ENCODE peak calls at places on chromosomes 3 and 15, in seven cellular contexts. J is M059J, P is NAMALWA, T is astrocyte of the cerebellum, D is RWPE1, M is posterior cingulate gyrus, O is NCI-H2081 treated with DMSO at 0.1 percent for 48 hours. V is an unnamed sample.

GRCh38 chr15:69298697-69299441 is at the start of gene PAQR5:
- DNase-seq in D (peak; percentile 71), P (peak; percentile 13), O (no peak), J (no peak), M (no peak), T (no peak), V (no peak)

GRCh38 chr3:105538483-105538882 is 171.8 kb downstream of the ALCAM start:
- DNase-seq in O (no peak), P (no peak), T (no peak), M (no peak), J (no peak), D (no peak), V (no peak)

GRCh38 chr3:24709921-24710320 is 215.3 kb upstream of the THRB start:
- DNase-seq in M (no peak), T (no peak), O (no peak), D (no peak), P (no peak), J (no peak), V (no peak)

GRCh38 chr15:66961901-66962300 is 103.5 kb upstream of the SMAD3 start:
- DNase-seq in P (no peak), D (no peak), T (no peak), M (no peak), O (no peak), J (no peak), V (no peak)

GRCh38 chr3:158539414-158540014 is 31.5 kb upstream of the MLF1 start:
- DNase-seq in O (peak; percentile 78), M (no peak), T (peak; percentile 51), D (peak; percentile 24), J (peak; percentile 61), P (peak; percentile 77), V (peak; percentile 57)

GRCh38 chr15:74130089-74130848 is at the start of gene ISLR2:
- DNase-seq in M (no peak), J (no peak), D (no peak), P (no peak), T (no peak), O (no peak), V (no peak)

GRCh38 chr3:74643636-74644035 is 29.2 kb upstream of the CNTN3 start:
- DNase-seq in O (no peak), P (no peak), T (no peak), J (no peak), D (no peak), M (no peak), V (no peak)

GRCh38 chr15:95663156-95663831 is 667.2 kb upstream of the NR2F2 start:
- DNase-seq in D (no peak), T (no peak), J (peak; percentile 47), O (no peak), P (no peak), M (no peak), V (no peak)

GRCh38 chr15:54707805-54708752 is 488.7 kb downstream of the RSL24D1 start:
- DNase-seq in T (no peak), P (no peak), M (peak; percentile 59), J (no peak), D (no peak), O (no peak), V (no peak)

GRCh38 chr15:64697911-64698369 is 77.4 kb downstream of the RBPMS2 start:
- DNase-seq in D (peak; percentile 62), O (no peak), T (no peak), J (peak; percentile 34), M (no peak), P (no peak), V (peak; percentile 35)

GRCh38 chr15:95298729-95299128 is 1031.8 kb upstream of the NR2F2 start:
- DNase-seq in J (no peak), M (no peak), T (no peak), O (no peak), P (no peak), D (no peak), V (no peak)

GRCh38 chr3:183629546-183630301 is 5.7 kb upstream of the KLHL24 start:
- DNase-seq in D (no peak), T (no peak), J (no peak), O (no peak), P (no peak), M (no peak), V (no peak)

V was measured in GM12865.